ENCODE peak calls at places on chromosomes 16 and 17, in seven cellular contexts. R is LNCaP clone FGC, A is A549, N is keratinocyte, U is nephron progenitor cell, P is esophagus muscularis mucosa, K is psoas muscle. D is an unnamed sample.

GRCh38 chr17:78241277-78242023 is 10.0 kb downstream of the TMEM235 start:
- DNase-seq in N (no peak), U (no peak), R (peak), K (no peak), A (peak), P (no peak), D (no peak)

GRCh38 chr17:20935740-20936139 is 107.1 kb downstream of the USP22 start:
- DNase-seq in P (no peak), A (peak), K (no peak), R (peak), U (no peak), N (no peak), D (no peak)

GRCh38 chr16:11666108-11667055 is 1.9 kb upstream of the SNN start:
- DNase-seq in R (no peak), U (no peak), P (no peak), A (no peak), K (no peak), N (no peak), D (no peak)

GRCh38 chr16:85028638-85029412 is 1.2 kb downstream of the KIAA0513 start:
- DNase-seq in R (no peak), U (no peak), A (no peak), N (no peak), K (peak), P (no peak), D (peak)

GRCh38 chr16:84303516-84303915 is 8.8 kb downstream of the WFDC1 start:
- DNase-seq in N (no peak), K (no peak), A (no peak), R (no peak), P (no peak), U (no peak), D (no peak)

GRCh38 chr17:65314212-65314611 is 177.0 kb downstream of the RGS9 start:
- DNase-seq in A (no peak), P (no peak), K (no peak), N (no peak), U (no peak), R (no peak), D (no peak)

GRCh38 chr16:67396159-67396774 is 3.0 kb upstream of the TPPP3 start:
- DNase-seq in N (no peak), R (no peak), U (peak), P (no peak), A (peak), K (peak), D (peak)

GRCh38 chr17:75105269-75106080 is 4.3 kb upstream of the ARMC7 start:
- DNase-seq in R (peak), A (peak), P (no peak), N (no peak), K (peak), U (peak), D (peak)

GRCh38 chr16:5863207-5863606 is 765.6 kb upstream of the EEF2KMT start:
- DNase-seq in P (no peak), R (no peak), N (no peak), U (no peak), K (no peak), A (no peak), D (no peak)

GRCh38 chr17:32330142-32330541 is 11.8 kb downstream of the C17orf75 start:
- DNase-seq in K (no peak), P (no peak), R (no peak), U (no peak), N (no peak), A (no peak), D (no peak)

GRCh38 chr16:53546988-53547391 is 44.0 kb upstream of the AKTIP start:
- DNase-seq in R (no peak), K (no peak), P (no peak), N (no peak), A (peak), U (peak), D (peak)

GRCh38 chr16:85460252-85460982 is 152.7 kb upstream of the GSE1 start:
- DNase-seq in K (no peak), P (no peak), R (no peak), N (no peak), U (peak), A (no peak), D (no peak)

GRCh38 chr17:35890774-35891155 is 10.6 kb upstream of the CCL5 start:
- DNase-seq in U (no peak), K (no peak), R (no peak), N (no peak), A (no peak), P (no peak), D (no peak)

GRCh38 chr16:77297996-77298637 is 98.9 kb downstream of the SYCE1L start:
- DNase-seq in U (no peak), P (no peak), A (peak), R (no peak), K (no peak), N (no peak), D (peak)

GRCh38 chr17:56297142-56297541 is 143.9 kb downstream of the ANKFN1 start:
- DNase-seq in A (no peak), K (no peak), N (no peak), R (no peak), P (peak), U (peak), D (no peak)

GRCh38 chr16:87198328-87198731 is 118.9 kb downstream of the C16orf95 start:
- DNase-seq in R (no peak), N (no peak), U (no peak), K (no peak), P (no peak), A (no peak), D (no peak)

GRCh38 chr16:87196229-87196628 is 121.0 kb downstream of the C16orf95 start:
- DNase-seq in R (no peak), A (no peak), P (no peak), U (no peak), K (no peak), N (no peak), D (no peak)

GRCh38 chr16:87192418-87193073 is 124.6 kb downstream of the C16orf95 start:
- DNase-seq in A (no peak), U (no peak), N (no peak), K (no peak), P (no peak), R (no peak), D (no peak)

GRCh38 chr16:87194172-87194571 is 123.0 kb downstream of the C16orf95 start:
- DNase-seq in K (no peak), P (no peak), A (no peak), R (no peak), N (no peak), U (no peak), D (no peak)

GRCh38 chr16:87195190-87195589 is 122.0 kb downstream of the C16orf95 start:
- DNase-seq in A (no peak), N (no peak), P (no peak), K (no peak), U (no peak), R (no peak), D (no peak)
- TF ChIP-seq CTCF in A (no peak), N (no peak), P (no peak), K (no peak), U (no peak), R (no peak), D (no peak)

DNA sequence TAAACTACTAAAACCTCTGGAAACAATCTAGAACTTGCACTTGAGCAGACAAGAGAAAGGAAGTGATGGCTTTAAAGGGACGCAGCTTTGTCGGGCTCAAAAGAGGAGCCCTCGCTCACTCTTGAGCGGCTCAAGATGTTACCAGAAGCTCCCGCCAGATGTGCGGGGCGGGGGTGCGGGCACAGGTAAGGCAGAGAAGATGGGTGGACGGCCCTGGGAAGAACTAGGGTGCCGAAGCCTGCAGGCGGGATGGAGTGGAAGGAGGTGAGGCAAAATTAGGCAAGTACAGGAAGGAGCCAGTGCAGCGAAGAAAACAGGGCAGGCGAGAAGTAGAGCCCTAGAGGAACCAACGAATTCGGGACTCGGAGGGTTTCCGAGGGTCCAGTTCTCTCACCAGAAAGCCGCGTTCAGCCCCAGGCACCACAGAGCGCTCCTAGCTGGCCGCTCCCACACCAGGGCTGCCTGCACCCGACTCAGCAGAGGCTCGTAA is 437 bp downstream of the RETREG3 start:
- DNase-seq in P (no peak), R (no peak), N (no peak), K (peak), U (no peak), A (no peak), D (no peak)
- TF ChIP-seq CTCF in P (no peak), R (no peak), N (no peak), K (no peak), U (no peak), A (no peak), D (no peak)

GRCh38 chr17:3038941-3039340 is 24.5 kb downstream of the OR1D5 start:
- DNase-seq in N (no peak), A (no peak), R (no peak), K (no peak), U (no peak), P (no peak), D (no peak)
- TF ChIP-seq CTCF in N (no peak), A (no peak), R (no peak), K (no peak), U (no peak), P (no peak), D (no peak)

DNA sequence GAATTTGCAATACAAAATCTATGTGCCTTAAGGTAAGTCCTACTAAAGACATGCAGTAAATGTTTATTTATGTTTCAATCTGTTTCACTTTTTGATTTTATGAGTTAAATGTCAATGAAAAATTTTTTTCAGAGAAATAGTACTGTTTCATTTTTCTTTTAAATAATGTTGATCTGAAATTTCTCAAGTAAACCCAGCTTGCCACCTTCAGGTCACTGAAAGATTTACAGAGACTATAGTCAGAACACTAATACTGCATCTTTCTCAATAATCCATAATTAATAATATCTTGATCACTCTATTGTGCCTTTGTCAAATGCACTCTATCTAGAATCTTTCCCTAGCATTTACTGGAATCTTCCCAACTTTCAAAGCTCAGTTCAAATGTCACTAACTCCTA is 6.5 kb upstream of the DHX40 start:
- DNase-seq in R (no peak), A (no peak), P (no peak), K (no peak), U (no peak), N (no peak), D (no peak)
- TF ChIP-seq CTCF in R (peak), A (peak), P (peak), K (peak), U (no peak), N (no peak), D (no peak)

GRCh38 chr16:69936252-69936651 is 14.9 kb upstream of the CLEC18A start:
- DNase-seq in A (no peak), R (no peak), P (no peak), K (no peak), U (no peak), N (no peak), D (no peak)

GRCh38 chr16:69936751-69937211 is 14.4 kb upstream of the CLEC18A start:
- DNase-seq in A (no peak), P (no peak), R (no peak), K (no peak), U (no peak), N (no peak), D (no peak)

GRCh38 chr16:69935740-69936139 is 15.4 kb upstream of the CLEC18A start:
- DNase-seq in K (no peak), R (no peak), N (no peak), P (no peak), U (no peak), A (no peak), D (no peak)

GRCh38 chr16:69938981-69939820 is 11.9 kb upstream of the CLEC18A start:
- DNase-seq in R (no peak), P (no peak), K (no peak), N (no peak), U (no peak), A (no peak), D (no peak)

GRCh38 chr16:69937465-69937951 is 13.6 kb upstream of the CLEC18A start:
- DNase-seq in K (no peak), R (peak), P (no peak), A (peak), N (no peak), U (no peak), D (no peak)
- TF ChIP-seq CTCF in K (no peak), R (peak), P (no peak), A (peak), N (peak), U (peak), D (no peak)

DNA sequence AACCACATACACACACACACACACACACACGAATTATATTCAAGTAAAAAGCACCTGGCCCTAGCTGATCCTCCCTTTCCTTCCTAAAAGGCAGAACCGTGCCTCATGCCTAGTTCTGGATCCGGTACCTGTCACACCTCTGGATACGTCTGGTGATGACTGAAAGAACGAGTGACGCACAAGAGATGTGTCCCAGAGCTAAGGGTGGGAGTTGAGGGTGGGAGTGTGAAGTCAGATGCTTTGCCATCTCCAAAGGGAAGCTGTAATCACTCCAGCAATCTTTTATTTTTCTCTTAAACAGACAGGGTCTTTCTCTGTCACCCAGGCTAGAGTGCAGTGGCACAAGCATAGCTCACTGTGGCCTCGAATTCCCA is 26.5 kb upstream of the GSG1L start:
- DNase-seq in K (no peak), N (no peak), U (no peak), R (no peak), P (no peak), A (no peak), D (no peak)
- TF ChIP-seq CTCF in K (no peak), N (no peak), U (no peak), R (no peak), P (no peak), A (no peak), D (no peak)

DNA sequence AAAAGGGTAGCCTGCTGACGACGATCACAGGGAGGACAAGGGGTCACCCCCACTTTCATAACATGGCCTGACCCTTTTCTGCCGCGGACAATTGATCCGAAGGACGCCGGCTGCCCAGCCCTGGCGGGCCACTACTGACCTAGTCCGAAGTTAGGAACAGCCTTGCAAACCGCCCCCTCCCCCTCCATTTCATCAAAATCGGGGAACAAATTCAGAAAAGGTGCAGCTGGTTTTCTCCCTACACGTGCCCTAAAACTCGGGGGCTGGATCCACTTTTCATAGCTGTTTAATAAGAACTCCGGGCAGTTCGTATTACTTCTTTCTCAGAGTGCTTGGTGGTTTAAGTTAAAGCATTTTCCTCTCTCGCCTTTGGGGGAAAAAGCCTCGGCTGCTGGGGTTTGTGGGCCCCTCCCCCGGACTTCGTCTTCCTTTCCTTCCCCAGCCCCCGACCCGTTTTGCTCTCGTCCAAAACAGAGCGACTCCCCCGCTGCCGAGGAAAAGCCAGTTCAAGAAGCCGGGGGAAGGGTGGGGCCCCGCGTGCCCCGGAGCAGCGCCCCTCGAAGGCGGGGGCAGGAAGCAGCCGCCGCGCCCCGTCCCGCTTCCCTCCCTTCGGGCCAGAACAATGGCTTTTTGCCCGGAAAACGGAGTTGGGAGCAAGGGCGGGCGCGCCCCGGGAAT is 643 bp upstream of the CBX2 start:
- DNase-seq in A (peak), P (no peak), K (peak), R (no peak), U (peak), N (no peak), D (peak)
- TF ChIP-seq CTCF in A (peak), P (peak), K (no peak), R (peak), U (no peak), N (peak), D (no peak)

GRCh38 chr16:30758988-30759461 is 2.8 kb downstream of the CFAP119 start:
- DNase-seq in U (no peak), A (no peak), R (no peak), K (peak), P (no peak), N (no peak), D (no peak)

GRCh38 chr16:30753596-30753995 is 5.4 kb downstream of the PHKG2 start:
- DNase-seq in U (no peak), A (no peak), R (no peak), N (no peak), K (no peak), P (no peak), D (no peak)

GRCh38 chr16:30755955-30756780 is 5.7 kb downstream of the CFAP119 start:
- DNase-seq in P (no peak), R (no peak), N (no peak), A (no peak), U (no peak), K (no peak), D (no peak)

GRCh38 chr16:30757316-30757715 is 4.5 kb downstream of the CFAP119 start:
- DNase-seq in P (no peak), N (no peak), U (no peak), A (no peak), R (no peak), K (no peak), D (no peak)

GRCh38 chr16:30756781-30757100 is 5.1 kb downstream of the CFAP119 start:
- DNase-seq in P (no peak), R (no peak), N (no peak), K (no peak), A (no peak), U (no peak), D (no peak)
- TF ChIP-seq CTCF in P (no peak), R (no peak), N (no peak), K (no peak), A (no peak), U (no peak), D (no peak)